ENCODE peak calls at places on chromosome 14, in six cellular contexts. Z, O, I, C, G and X are unnamed samples.

GRCh38 chr14:96894966-96895365 is 97.8 kb downstream of the VRK1 start:
- DNase-seq in Z (no peak), O (no peak), I (no peak), C (no peak), G (no peak), X (no peak)

GRCh38 chr14:56211124-56211523 is 92.9 kb downstream of the PELI2 start:
- DNase-seq in Z (no peak), O (no peak), I (no peak), C (no peak), G (no peak), X (no peak)

GRCh38 chr14:77024171-77024627 is 4.3 kb downstream of the IRF2BPL start:
- DNase-seq in Z (peak; percentile 76), O (peak; percentile 88), I (no peak), C (peak; percentile 42), G (peak; percentile 44), X (peak; percentile 75)

GRCh38 chr14:42013560-42013959 is 406.9 kb downstream of the LRFN5 start:
- DNase-seq in Z (no peak), O (no peak), I (no peak), C (no peak), G (no peak), X (no peak)

GRCh38 chr14:69547701-69548348 is 26.8 kb downstream of the CCDC177 start:
- DNase-seq in Z (no peak), O (peak; percentile 87), I (no peak), C (no peak), G (no peak), X (no peak)

GRCh38 chr14:22872833-22873520 is 1.4 kb downstream of the LRP10 start:
- DNase-seq in Z (no peak), O (no peak), I (no peak), C (no peak), G (no peak), X (no peak)

GRCh38 chr14:51614707-51615106 is 37.0 kb upstream of the FRMD6 start:
- DNase-seq in Z (no peak), O (no peak), I (no peak), C (no peak), G (no peak), X (no peak)

GRCh38 chr14:56414231-56414630 is 165.4 kb upstream of the TMEM260 start:
- DNase-seq in Z (no peak), O (no peak), I (no peak), C (no peak), G (no peak), X (no peak)

GRCh38 chr14:68188174-68188573 is 368.6 kb downstream of the RAD51B start:
- DNase-seq in Z (no peak), O (no peak), I (no peak), C (no peak), G (no peak), X (no peak)

GRCh38 chr14:73785834-73786631 is 65.6 kb upstream of the PTGR2 start:
- DNase-seq in Z (peak; percentile 85), O (peak; percentile 69), I (peak; percentile 91), C (peak; percentile 70), G (peak; percentile 66), X (peak; percentile 84)

GRCh38 chr14:103189481-103190470 is 66.5 kb downstream of the TNFAIP2 start:
- DNase-seq in Z (no peak), O (peak; percentile 44), I (no peak), C (no peak), G (no peak), X (no peak)
- H3K4me3 ChIP-seq in Z (no peak overlapping the region), O (peak overlapping the region; percentile 51), I (no peak overlapping the region), C (peak overlapping the region; percentile 60), G (peak overlapping the region; percentile 59), X (no peak overlapping the region)

GRCh38 chr14:30972882-30973582 is 52.4 kb upstream of the AP4S1 start:
- DNase-seq in Z (no peak), O (no peak), I (no peak), C (no peak), G (no peak), X (no peak)
- H3K4me3 ChIP-seq in Z (no peak overlapping the region), O (no peak overlapping the region), I (no peak overlapping the region), C (no peak overlapping the region), G (no peak overlapping the region), X (no peak overlapping the region)

GRCh38 chr14:100304825-100305445 is 1.3 kb downstream of the SLC25A29 start:
- DNase-seq in Z (peak; percentile 65), O (peak; percentile 80), I (peak; percentile 18), C (peak; percentile 52), G (peak; percentile 54), X (peak; percentile 83)
- H3K4me3 ChIP-seq in Z (peak overlapping the region; percentile 67), O (peak overlapping the region; percentile 100), I (peak overlapping the region; percentile 65), C (peak overlapping the region; percentile 88), G (peak overlapping the region; percentile 98), X (peak overlapping the region; percentile 97)

GRCh38 chr14:92514844-92515509 is 1.4 kb downstream of the RIN3 start:
- DNase-seq in Z (no peak), O (no peak), I (no peak), C (no peak), G (no peak), X (no peak)
- H3K4me3 ChIP-seq in Z (peak overlapping the region; percentile 83), O (peak overlapping the region; percentile 63), I (peak overlapping the region; percentile 73), C (peak overlapping the region; percentile 89), G (peak overlapping the region; percentile 66), X (peak overlapping the region; percentile 84)

DNA sequence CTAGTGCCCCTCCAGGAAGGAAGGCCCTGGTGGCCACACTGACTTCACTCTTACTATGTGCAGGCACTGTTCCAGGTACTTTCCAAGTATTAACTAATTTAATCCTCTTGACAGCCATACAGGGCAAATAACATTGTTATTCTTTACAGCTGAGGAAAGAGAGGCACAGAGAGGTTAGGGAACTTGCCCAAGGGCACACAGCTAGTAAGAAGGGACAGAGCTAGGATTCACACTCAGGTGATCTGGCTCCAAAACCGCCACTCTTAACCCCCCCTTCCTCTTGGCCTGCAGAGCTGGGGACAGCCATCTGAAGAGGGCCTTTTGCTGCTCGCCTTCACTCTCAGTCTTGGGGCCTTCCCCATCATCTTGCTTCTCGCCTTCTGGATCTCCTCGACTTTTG is 4.0 kb downstream of the JDP2 start:
- DNase-seq in Z (no peak), O (no peak), I (no peak), C (no peak), G (no peak), X (no peak)
- H3K4me3 ChIP-seq in Z (no peak overlapping the region), O (no peak overlapping the region), I (no peak overlapping the region), C (no peak overlapping the region), G (no peak overlapping the region), X (no peak overlapping the region)

GRCh38 chr14:36625436-36625835 is 36.2 kb upstream of the PAX9 start:
- DNase-seq in Z (no peak), O (no peak), I (no peak), C (no peak), G (no peak), X (no peak)

GRCh38 chr14:36625014-36625413 is 36.6 kb upstream of the PAX9 start:
- DNase-seq in Z (no peak), O (no peak), I (no peak), C (no peak), G (no peak), X (no peak)

GRCh38 chr14:36627981-36628380 is 33.7 kb upstream of the PAX9 start:
- DNase-seq in Z (no peak), O (no peak), I (no peak), C (no peak), G (no peak), X (no peak)

DNA sequence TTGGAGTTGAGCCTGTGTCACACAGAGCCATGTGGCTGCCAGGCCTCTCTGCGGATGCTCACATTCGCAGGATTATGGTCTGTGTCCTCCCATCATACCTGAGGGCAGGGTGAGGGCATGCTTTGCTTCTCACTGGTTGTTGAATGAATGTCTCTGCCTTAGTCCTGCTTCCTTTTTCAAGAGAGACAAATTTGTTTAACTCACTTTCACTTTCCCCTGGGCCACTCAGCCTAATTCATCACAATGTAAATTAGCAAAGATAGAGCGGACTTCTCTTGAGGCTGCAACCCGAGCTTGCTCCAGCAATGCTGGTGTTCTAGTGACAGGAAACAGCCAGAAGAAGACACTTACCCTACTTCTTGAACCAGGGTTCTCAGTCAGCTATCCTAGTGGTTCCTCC is 35.5 kb upstream of the PAX9 start:
- DNase-seq in Z (no peak), O (no peak), I (no peak), C (no peak), G (no peak), X (no peak)
- H3K4me3 ChIP-seq in Z (no peak overlapping the region), O (no peak overlapping the region), I (no peak overlapping the region), C (no peak overlapping the region), G (no peak overlapping the region), X (no peak overlapping the region)